ENCODE peak calls at places on chromosomes 1 and 21, in ten cellular contexts. One of them, this sample, is unnamed.

GRCh38 chr1:15937706-15938168 is 38.2 kb downstream of the ZBTB17 start:
- DNase-seq in NCI-H1417: no peak
- DNase-seq in GM12891: no peak
- DNase-seq in activated CD4-positive, alpha-beta T cell treated with anti-CD3 and anti-CD28 coated beads, Interleukin-2, amount 50 U/mL, for 48 hours: no peak
- DNase-seq in amygdala: no peak
- DNase-seq in osteocyte: no peak
- DNase-seq in stimulated activated naive CD8-positive, alpha-beta T cell treated with anti-CD3 and anti-CD28 coated beads, Interleukin-15, amount 100 ng/mL, for 72 hours: no peak
- DNase-seq in cerebellar nuclear complex: no peak
- DNase-seq in stimulated activated CD4-positive, alpha-beta T cell treated with anti-CD3 and anti-CD28 coated beads, TNF-alpha, amount 100 ng/mL, for 48 hours: no peak
- DNase-seq in thoracic aorta: no peak
- DNase-seq in this sample: no peak

GRCh38 chr1:214050513-214051401 is 63.0 kb downstream of the PROX1 start:
- DNase-seq in amygdala: no peak
- DNase-seq in GM12891: no peak
- DNase-seq in stimulated activated naive CD8-positive, alpha-beta T cell treated with anti-CD3 and anti-CD28 coated beads, Interleukin-15, amount 100 ng/mL, for 72 hours: no peak
- DNase-seq in stimulated activated CD4-positive, alpha-beta T cell treated with anti-CD3 and anti-CD28 coated beads, TNF-alpha, amount 100 ng/mL, for 48 hours: no peak
- DNase-seq in cerebellar nuclear complex: no peak
- DNase-seq in thoracic aorta: no peak
- DNase-seq in osteocyte: no peak
- DNase-seq in activated CD4-positive, alpha-beta T cell treated with anti-CD3 and anti-CD28 coated beads, Interleukin-2, amount 50 U/mL, for 48 hours: no peak
- DNase-seq in NCI-H1417: no peak
- DNase-seq in this sample: no peak

GRCh38 chr1:245380790-245381535 is 226.2 kb downstream of the KIF26B start:
- DNase-seq in cerebellar nuclear complex: no peak
- DNase-seq in amygdala: no peak
- DNase-seq in GM12891: no peak
- DNase-seq in osteocyte: no peak
- DNase-seq in stimulated activated CD4-positive, alpha-beta T cell treated with anti-CD3 and anti-CD28 coated beads, TNF-alpha, amount 100 ng/mL, for 48 hours: no peak
- DNase-seq in NCI-H1417: no peak
- DNase-seq in activated CD4-positive, alpha-beta T cell treated with anti-CD3 and anti-CD28 coated beads, Interleukin-2, amount 50 U/mL, for 48 hours: no peak
- DNase-seq in stimulated activated naive CD8-positive, alpha-beta T cell treated with anti-CD3 and anti-CD28 coated beads, Interleukin-15, amount 100 ng/mL, for 72 hours: no peak
- DNase-seq in thoracic aorta: no peak
- DNase-seq in this sample: no peak

GRCh38 chr1:228274452-228275153 is 66.8 kb downstream of the OBSCN start:
- DNase-seq in activated CD4-positive, alpha-beta T cell treated with anti-CD3 and anti-CD28 coated beads, Interleukin-2, amount 50 U/mL, for 48 hours: no peak
- DNase-seq in stimulated activated naive CD8-positive, alpha-beta T cell treated with anti-CD3 and anti-CD28 coated beads, Interleukin-15, amount 100 ng/mL, for 72 hours: peak; percentile 13
- DNase-seq in stimulated activated CD4-positive, alpha-beta T cell treated with anti-CD3 and anti-CD28 coated beads, TNF-alpha, amount 100 ng/mL, for 48 hours: no peak
- DNase-seq in thoracic aorta: no peak
- DNase-seq in osteocyte: peak; percentile 82
- DNase-seq in amygdala: no peak
- DNase-seq in cerebellar nuclear complex: no peak
- DNase-seq in GM12891: no peak
- DNase-seq in NCI-H1417: no peak
- DNase-seq in this sample: no peak

GRCh38 chr1:112700290-112701226 is 6.4 kb downstream of the RHOC start:
- DNase-seq in NCI-H1417: peak; percentile 44
- DNase-seq in thoracic aorta: peak; percentile 97
- DNase-seq in osteocyte: peak; percentile 98
- DNase-seq in GM12891: peak; percentile 68
- DNase-seq in cerebellar nuclear complex: no peak
- DNase-seq in activated CD4-positive, alpha-beta T cell treated with anti-CD3 and anti-CD28 coated beads, Interleukin-2, amount 50 U/mL, for 48 hours: peak; percentile 72
- DNase-seq in stimulated activated CD4-positive, alpha-beta T cell treated with anti-CD3 and anti-CD28 coated beads, TNF-alpha, amount 100 ng/mL, for 48 hours: no peak
- DNase-seq in stimulated activated naive CD8-positive, alpha-beta T cell treated with anti-CD3 and anti-CD28 coated beads, Interleukin-15, amount 100 ng/mL, for 72 hours: peak; percentile 74
- DNase-seq in amygdala: peak; percentile 94
- DNase-seq in this sample: peak; percentile 78

GRCh38 chr1:169957884-169958283 is 64.2 kb upstream of the SCYL3 start:
- DNase-seq in thoracic aorta: no peak
- DNase-seq in amygdala: no peak
- DNase-seq in osteocyte: no peak
- DNase-seq in activated CD4-positive, alpha-beta T cell treated with anti-CD3 and anti-CD28 coated beads, Interleukin-2, amount 50 U/mL, for 48 hours: no peak
- DNase-seq in GM12891: no peak
- DNase-seq in stimulated activated CD4-positive, alpha-beta T cell treated with anti-CD3 and anti-CD28 coated beads, TNF-alpha, amount 100 ng/mL, for 48 hours: no peak
- DNase-seq in stimulated activated naive CD8-positive, alpha-beta T cell treated with anti-CD3 and anti-CD28 coated beads, Interleukin-15, amount 100 ng/mL, for 72 hours: no peak
- DNase-seq in NCI-H1417: no peak
- DNase-seq in cerebellar nuclear complex: no peak
- DNase-seq in this sample: no peak

GRCh38 chr21:41508415-41509205 is 652 bp upstream of the TMPRSS2 start:
- DNase-seq in activated CD4-positive, alpha-beta T cell treated with anti-CD3 and anti-CD28 coated beads, Interleukin-2, amount 50 U/mL, for 48 hours: no peak
- DNase-seq in GM12891: no peak
- DNase-seq in thoracic aorta: no peak
- DNase-seq in osteocyte: no peak
- DNase-seq in cerebellar nuclear complex: no peak
- DNase-seq in stimulated activated CD4-positive, alpha-beta T cell treated with anti-CD3 and anti-CD28 coated beads, TNF-alpha, amount 100 ng/mL, for 48 hours: no peak
- DNase-seq in amygdala: no peak
- DNase-seq in NCI-H1417: no peak
- DNase-seq in stimulated activated naive CD8-positive, alpha-beta T cell treated with anti-CD3 and anti-CD28 coated beads, Interleukin-15, amount 100 ng/mL, for 72 hours: no peak
- DNase-seq in this sample: no peak

GRCh38 chr21:36069713-36070573 is at the start of gene CBR1:
- DNase-seq in cerebellar nuclear complex: peak; percentile 93
- DNase-seq in GM12891: peak; percentile 77
- DNase-seq in thoracic aorta: peak; percentile 84
- DNase-seq in activated CD4-positive, alpha-beta T cell treated with anti-CD3 and anti-CD28 coated beads, Interleukin-2, amount 50 U/mL, for 48 hours: peak; percentile 89
- DNase-seq in stimulated activated CD4-positive, alpha-beta T cell treated with anti-CD3 and anti-CD28 coated beads, TNF-alpha, amount 100 ng/mL, for 48 hours: peak; percentile 85
- DNase-seq in NCI-H1417: peak; percentile 95
- DNase-seq in amygdala: peak; percentile 95
- DNase-seq in stimulated activated naive CD8-positive, alpha-beta T cell treated with anti-CD3 and anti-CD28 coated beads, Interleukin-15, amount 100 ng/mL, for 72 hours: peak; percentile 91
- DNase-seq in osteocyte: peak; percentile 92
- DNase-seq in this sample: peak; percentile 92

GRCh38 chr1:174262747-174263241 is 103.5 kb downstream of the RABGAP1L start:
- DNase-seq in amygdala: peak; percentile 4
- DNase-seq in NCI-H1417: peak; percentile 40
- DNase-seq in activated CD4-positive, alpha-beta T cell treated with anti-CD3 and anti-CD28 coated beads, Interleukin-2, amount 50 U/mL, for 48 hours: no peak
- DNase-seq in stimulated activated naive CD8-positive, alpha-beta T cell treated with anti-CD3 and anti-CD28 coated beads, Interleukin-15, amount 100 ng/mL, for 72 hours: no peak
- DNase-seq in cerebellar nuclear complex: peak; percentile 59
- DNase-seq in osteocyte: no peak
- DNase-seq in GM12891: no peak
- DNase-seq in thoracic aorta: no peak
- DNase-seq in stimulated activated CD4-positive, alpha-beta T cell treated with anti-CD3 and anti-CD28 coated beads, TNF-alpha, amount 100 ng/mL, for 48 hours: no peak
- DNase-seq in this sample: peak; percentile 26

GRCh38 chr1:26996024-26996423 is 2.5 kb downstream of the TRNP1 start:
- DNase-seq in NCI-H1417: no peak
- DNase-seq in osteocyte: no peak
- DNase-seq in amygdala: no peak
- DNase-seq in stimulated activated CD4-positive, alpha-beta T cell treated with anti-CD3 and anti-CD28 coated beads, TNF-alpha, amount 100 ng/mL, for 48 hours: no peak
- DNase-seq in cerebellar nuclear complex: no peak
- DNase-seq in stimulated activated naive CD8-positive, alpha-beta T cell treated with anti-CD3 and anti-CD28 coated beads, Interleukin-15, amount 100 ng/mL, for 72 hours: no peak
- DNase-seq in activated CD4-positive, alpha-beta T cell treated with anti-CD3 and anti-CD28 coated beads, Interleukin-2, amount 50 U/mL, for 48 hours: no peak
- DNase-seq in GM12891: no peak
- DNase-seq in thoracic aorta: no peak
- DNase-seq in this sample: no peak

GRCh38 chr1:170755791-170756190 is 91.9 kb downstream of the PRRX1 start:
- DNase-seq in activated CD4-positive, alpha-beta T cell treated with anti-CD3 and anti-CD28 coated beads, Interleukin-2, amount 50 U/mL, for 48 hours: no peak
- DNase-seq in stimulated activated naive CD8-positive, alpha-beta T cell treated with anti-CD3 and anti-CD28 coated beads, Interleukin-15, amount 100 ng/mL, for 72 hours: no peak
- DNase-seq in amygdala: no peak
- DNase-seq in NCI-H1417: no peak
- DNase-seq in osteocyte: no peak
- DNase-seq in stimulated activated CD4-positive, alpha-beta T cell treated with anti-CD3 and anti-CD28 coated beads, TNF-alpha, amount 100 ng/mL, for 48 hours: no peak
- DNase-seq in thoracic aorta: no peak
- DNase-seq in GM12891: no peak
- DNase-seq in cerebellar nuclear complex: no peak
- DNase-seq in this sample: no peak

GRCh38 chr1:66140072-66140471 is 347.4 kb downstream of the PDE4B start:
- DNase-seq in NCI-H1417: peak; percentile 7
- DNase-seq in activated CD4-positive, alpha-beta T cell treated with anti-CD3 and anti-CD28 coated beads, Interleukin-2, amount 50 U/mL, for 48 hours: no peak
- DNase-seq in stimulated activated naive CD8-positive, alpha-beta T cell treated with anti-CD3 and anti-CD28 coated beads, Interleukin-15, amount 100 ng/mL, for 72 hours: no peak
- DNase-seq in GM12891: no peak
- DNase-seq in amygdala: no peak
- DNase-seq in stimulated activated CD4-positive, alpha-beta T cell treated with anti-CD3 and anti-CD28 coated beads, TNF-alpha, amount 100 ng/mL, for 48 hours: no peak
- DNase-seq in thoracic aorta: no peak
- DNase-seq in cerebellar nuclear complex: no peak
- DNase-seq in osteocyte: no peak
- DNase-seq in this sample: no peak

GRCh38 chr1:204357551-204357950 is 2.2 kb downstream of the PLEKHA6 start:
- DNase-seq in cerebellar nuclear complex: no peak
- DNase-seq in osteocyte: no peak
- DNase-seq in NCI-H1417: no peak
- DNase-seq in stimulated activated naive CD8-positive, alpha-beta T cell treated with anti-CD3 and anti-CD28 coated beads, Interleukin-15, amount 100 ng/mL, for 72 hours: no peak
- DNase-seq in thoracic aorta: no peak
- DNase-seq in GM12891: no peak
- DNase-seq in activated CD4-positive, alpha-beta T cell treated with anti-CD3 and anti-CD28 coated beads, Interleukin-2, amount 50 U/mL, for 48 hours: no peak
- DNase-seq in stimulated activated CD4-positive, alpha-beta T cell treated with anti-CD3 and anti-CD28 coated beads, TNF-alpha, amount 100 ng/mL, for 48 hours: no peak
- DNase-seq in amygdala: peak; percentile 50
- DNase-seq in this sample: no peak

GRCh38 chr1:225596736-225597135 is 56.2 kb downstream of the ENAH start:
- DNase-seq in amygdala: no peak
- DNase-seq in cerebellar nuclear complex: no peak
- DNase-seq in stimulated activated naive CD8-positive, alpha-beta T cell treated with anti-CD3 and anti-CD28 coated beads, Interleukin-15, amount 100 ng/mL, for 72 hours: no peak
- DNase-seq in GM12891: no peak
- DNase-seq in NCI-H1417: no peak
- DNase-seq in stimulated activated CD4-positive, alpha-beta T cell treated with anti-CD3 and anti-CD28 coated beads, TNF-alpha, amount 100 ng/mL, for 48 hours: no peak
- DNase-seq in osteocyte: no peak
- DNase-seq in thoracic aorta: no peak
- DNase-seq in activated CD4-positive, alpha-beta T cell treated with anti-CD3 and anti-CD28 coated beads, Interleukin-2, amount 50 U/mL, for 48 hours: no peak
- DNase-seq in this sample: no peak

GRCh38 chr21:20720623-20721022 is 277.6 kb upstream of the NCAM2 start:
- DNase-seq in stimulated activated naive CD8-positive, alpha-beta T cell treated with anti-CD3 and anti-CD28 coated beads, Interleukin-15, amount 100 ng/mL, for 72 hours: no peak
- DNase-seq in osteocyte: no peak
- DNase-seq in NCI-H1417: no peak
- DNase-seq in stimulated activated CD4-positive, alpha-beta T cell treated with anti-CD3 and anti-CD28 coated beads, TNF-alpha, amount 100 ng/mL, for 48 hours: no peak
- DNase-seq in cerebellar nuclear complex: no peak
- DNase-seq in thoracic aorta: no peak
- DNase-seq in amygdala: no peak
- DNase-seq in GM12891: no peak
- DNase-seq in activated CD4-positive, alpha-beta T cell treated with anti-CD3 and anti-CD28 coated beads, Interleukin-2, amount 50 U/mL, for 48 hours: no peak
- DNase-seq in this sample: no peak

This sample was measured in COR-L47.